ENCODE peak calls at places on chromosomes 13 and 19, in eight cellular contexts. S is left cardiac atrium, Q is NCI-H1417, L is caudate nucleus, Y is suprapubic skin, E is amniotic stem cell, F is aorta, M is HT-29. D is an unnamed sample.

GRCh38 chr13:99577934-99578917 is 77.0 kb downstream of the TM9SF2 start:
- DNase-seq in S (no peak), Q (no peak), L (no peak), Y (no peak), E (no peak), F (no peak), M (peak; percentile 36), D (no peak)

GRCh38 chr13:102770435-102770834 is 3.2 kb downstream of the TEX30 start:
- DNase-seq in S (no peak), Q (no peak), L (no peak), Y (no peak), E (no peak), F (no peak), M (peak; percentile 63), D (no peak)

GRCh38 chr13:97339019-97339988 is 94.7 kb upstream of the RAP2A start:
- DNase-seq in S (peak; percentile 54), Q (no peak), L (no peak), Y (no peak), E (peak; percentile 72), F (peak; percentile 74), M (peak; percentile 26), D (peak; percentile 73)

GRCh38 chr19:46317339-46317738 is 20.5 kb downstream of the HIF3A start:
- DNase-seq in S (no peak), Q (no peak), L (no peak), Y (no peak), E (no peak), F (no peak), M (no peak), D (no peak)

GRCh38 chr19:58353717-58354477 is 605 bp upstream of the A1BG start:
- DNase-seq in S (no peak), Q (no peak), L (no peak), Y (no peak), E (no peak), F (peak; percentile 57), M (no peak), D (peak; percentile 47)

GRCh38 chr13:110432522-110432921 is 125.4 kb downstream of the COL4A2 start:
- DNase-seq in S (no peak), Q (no peak), L (no peak), Y (no peak), E (no peak), F (no peak), M (no peak), D (no peak)

GRCh38 chr13:108895220-108895704 is 265.9 kb downstream of the MYO16 start:
- DNase-seq in S (no peak), Q (peak; percentile 74), L (no peak), Y (no peak), E (peak; percentile 51), F (no peak), M (peak; percentile 92), D (no peak)

GRCh38 chr19:57473646-57474045 is 3.7 kb downstream of the ZNF772 start:
- DNase-seq in S (no peak), Q (no peak), L (no peak), Y (no peak), E (no peak), F (no peak), M (no peak), D (no peak)

GRCh38 chr13:110061270-110061669 is 245.7 kb downstream of the COL4A1 start:
- DNase-seq in S (no peak), Q (no peak), L (no peak), Y (no peak), E (no peak), F (no peak), M (no peak), D (no peak)

GRCh38 chr13:47794963-47795362 is 206.1 kb downstream of the SUCLA2 start:
- DNase-seq in S (no peak), Q (no peak), L (no peak), Y (no peak), E (no peak), F (no peak), M (peak; percentile 35), D (no peak)

GRCh38 chr19:29593869-29594268 is 12.2 kb upstream of the POP4 start:
- DNase-seq in S (no peak), Q (no peak), L (no peak), Y (no peak), E (no peak), F (no peak), M (no peak), D (no peak)

D was measured in right cardiac atrium.